ENCODE peak calls at places on chromosomes 5 and 9, in five cellular contexts. X is neural crest cell, I is Right ventricle myocardium inferior, F is left lung, Q is astrocyte of the cerebellum. C is an unnamed sample.

GRCh38 chr5:110159202-110159601 is 469.5 kb downstream of the MAN2A1 start:
- DNase-seq in X (no peak), I (no peak), F (no peak), Q (peak), C (no peak)

GRCh38 chr9:121837113-121838010 is 185.9 kb downstream of the DAB2IP start:
- DNase-seq in X (no peak), I (no peak), F (no peak), Q (no peak), C (no peak)

GRCh38 chr5:177601577-177602457 is 1.9 kb downstream of the B4GALT7 start:
- DNase-seq in X (no peak), I (no peak), F (no peak), Q (no peak), C (peak)

GRCh38 chr9:27154923-27155322 is 45.9 kb downstream of the TEK start:
- DNase-seq in X (no peak), I (no peak), F (peak), Q (peak), C (no peak)

GRCh38 chr5:156755421-156756087 is 94.5 kb upstream of the PPP1R2B start:
- DNase-seq in X (no peak), I (no peak), F (no peak), Q (no peak), C (no peak)

GRCh38 chr5:59773286-59773685 is 120.2 kb downstream of the PDE4D start:
- DNase-seq in X (no peak), I (no peak), F (no peak), Q (no peak), C (no peak)

GRCh38 chr5:179142434-179143198 is 82.4 kb downstream of the ZNF354C start:
- DNase-seq in X (no peak), I (no peak), F (no peak), Q (no peak), C (no peak)

GRCh38 chr9:71331603-71332002 is 210.2 kb upstream of the TRPM3 start:
- DNase-seq in X (no peak), I (no peak), F (no peak), Q (no peak), C (no peak)